ENCODE peak calls at places on chromosome 14, in eight cellular contexts. P, Z, B, Q, H, D, W and S are unnamed samples.

GRCh38 chr14:69535230-69535848 is 39.3 kb downstream of the CCDC177 start:
- DNase-seq in P (peak; percentile 66), Z (peak; percentile 66), B (peak; percentile 12), Q (peak; percentile 67), H (no peak), D (no peak), W (peak; percentile 34), S (peak; percentile 66)

GRCh38 chr14:22996823-22997301 is 13.1 kb downstream of the C14orf93 start:
- DNase-seq in P (no peak), Z (no peak), B (no peak), Q (no peak), H (no peak), D (no peak), W (no peak), S (no peak)

GRCh38 chr14:87181288-87181687 is 811.7 kb downstream of the GALC start:
- DNase-seq in P (no peak), Z (no peak), B (no peak), Q (no peak), H (no peak), D (no peak), W (no peak), S (no peak)

GRCh38 chr14:50001999-50002925 is 109.4 kb downstream of the ARF6 start:
- DNase-seq in P (no peak), Z (peak; percentile 11), B (no peak), Q (no peak), H (peak; percentile 84), D (peak; percentile 49), W (no peak), S (no peak)

GRCh38 chr14:81351205-81351604 is 48.9 kb downstream of the STON2 start:
- DNase-seq in P (no peak), Z (no peak), B (no peak), Q (no peak), H (no peak), D (no peak), W (no peak), S (no peak)

GRCh38 chr14:36521598-36522345 is 1.7 kb upstream of the NKX2-1 start:
- DNase-seq in P (no peak), Z (peak; percentile 65), B (no peak), Q (no peak), H (no peak), D (no peak), W (no peak), S (no peak)

GRCh38 chr14:99975190-99975589 is 90.0 kb upstream of the EVL start:
- DNase-seq in P (no peak), Z (no peak), B (no peak), Q (no peak), H (no peak), D (no peak), W (no peak), S (no peak)

GRCh38 chr14:31880935-31881334 is 196.2 kb upstream of the ARHGAP5 start:
- DNase-seq in P (peak; percentile 56), Z (no peak), B (no peak), Q (peak; percentile 95), H (no peak), D (no peak), W (no peak), S (no peak)

GRCh38 chr14:69818760-69819191 is 21.7 kb upstream of the SLC10A1 start:
- DNase-seq in P (peak; percentile 69), Z (peak; percentile 80), B (peak; percentile 42), Q (peak; percentile 72), H (peak; percentile 74), D (peak; percentile 49), W (no peak), S (peak; percentile 85)

GRCh38 chr14:52112336-52113018 is 43.6 kb upstream of the NID2 start:
- DNase-seq in P (peak; percentile 82), Z (no peak), B (no peak), Q (peak; percentile 90), H (no peak), D (no peak), W (no peak), S (no peak)

GRCh38 chr14:75361751-75362433 is 65.9 kb upstream of the JDP2 start:
- DNase-seq in P (no peak), Z (no peak), B (no peak), Q (no peak), H (no peak), D (no peak), W (no peak), S (no peak)

GRCh38 chr14:50667491-50668007 is 557 bp downstream of the SAV1 start:
- DNase-seq in P (peak; percentile 36), Z (peak; percentile 68), B (peak; percentile 3), Q (no peak), H (peak; percentile 79), D (peak; percentile 17), W (no peak), S (peak; percentile 65)

GRCh38 chr14:94570002-94570400 is 8.8 kb downstream of the SERPINA4 start:
- DNase-seq in P (no peak), Z (no peak), B (no peak), Q (no peak), H (no peak), D (no peak), W (no peak), S (no peak)

GRCh38 chr14:68379510-68380303 is 413.2 kb downstream of the ZFP36L1 start:
- DNase-seq in P (no peak), Z (no peak), B (no peak), Q (no peak), H (no peak), D (no peak), W (no peak), S (no peak)

GRCh38 chr14:65412881-65413738 is 580 bp downstream of the FUT8 start:
- DNase-seq in P (peak; percentile 77), Z (peak; percentile 92), B (peak; percentile 74), Q (peak; percentile 81), H (peak; percentile 73), D (no peak), W (no peak), S (peak; percentile 51)

GRCh38 chr14:30559638-30560071 is 697 bp downstream of the G2E3 start:
- DNase-seq in P (peak; percentile 30), Z (peak; percentile 69), B (peak; percentile 3), Q (peak; percentile 57), H (no peak), D (no peak), W (no peak), S (peak; percentile 38)